ENCODE peak calls at places on chromosomes 7 and 10, in five cellular contexts. One of them, this sample, is unnamed.

GRCh38 chr7:45155357-45155900 is 2.2 kb upstream of the RAMP3 start:
- DNase-seq in GM12878: no peak
- DNase-seq in HepG2: no peak
- DNase-seq in HCT116: no peak
- DNase-seq in K562: no peak
- DNase-seq in this sample: no peak

GRCh38 chr10:46198516-46198915 is 88.3 kb upstream of the ANTXRL start:
- DNase-seq in GM12878: no peak
- DNase-seq in HepG2: no peak
- DNase-seq in HCT116: no peak
- DNase-seq in K562: no peak
- DNase-seq in this sample: no peak

GRCh38 chr7:16078076-16078952 is 343.0 kb downstream of the CRPPA start:
- DNase-seq in GM12878: no peak
- DNase-seq in HepG2: peak
- DNase-seq in HCT116: peak
- DNase-seq in K562: peak
- DNase-seq in this sample: peak

GRCh38 chr10:132248455-132249231 is 59.1 kb downstream of the STK32C start:
- DNase-seq in GM12878: no peak
- DNase-seq in HepG2: no peak
- DNase-seq in HCT116: peak
- DNase-seq in K562: peak
- DNase-seq in this sample: peak

GRCh38 chr10:123896217-123896927 is 4.8 kb upstream of the CPXM2 start:
- DNase-seq in GM12878: no peak
- DNase-seq in HepG2: no peak
- DNase-seq in HCT116: no peak
- DNase-seq in K562: no peak
- DNase-seq in this sample: no peak

GRCh38 chr7:1703475-1704325 is 33.6 kb downstream of the ELFN1 start:
- DNase-seq in GM12878: no peak
- DNase-seq in HepG2: no peak
- DNase-seq in HCT116: no peak
- DNase-seq in K562: no peak
- DNase-seq in this sample: no peak

GRCh38 chr7:158805937-158806336 is 23.4 kb downstream of the ESYT2 start:
- DNase-seq in GM12878: no peak
- DNase-seq in HepG2: no peak
- DNase-seq in HCT116: no peak
- DNase-seq in K562: no peak
- DNase-seq in this sample: no peak

GRCh38 chr10:8369666-8370065 is 315.2 kb downstream of the GATA3 start:
- DNase-seq in GM12878: peak
- DNase-seq in HepG2: no peak
- DNase-seq in HCT116: no peak
- DNase-seq in K562: no peak
- DNase-seq in this sample: no peak

GRCh38 chr7:44275829-44276570 is 49.4 kb downstream of the CAMK2B start:
- DNase-seq in GM12878: no peak
- DNase-seq in HepG2: no peak
- DNase-seq in HCT116: no peak
- DNase-seq in K562: peak
- DNase-seq in this sample: no peak

GRCh38 chr10:83701799-83702198 is 437.5 kb upstream of the GHITM start:
- DNase-seq in GM12878: no peak
- DNase-seq in HepG2: no peak
- DNase-seq in HCT116: no peak
- DNase-seq in K562: no peak
- DNase-seq in this sample: no peak
- TF ChIP-seq JUND in GM12878: no peak
- TF ChIP-seq JUND in HepG2: no peak
- TF ChIP-seq JUND in HCT116: no peak
- TF ChIP-seq JUND in K562: no peak
- TF ChIP-seq JUND in this sample: no peak

GRCh38 chr10:51206471-51206870 is 132.2 kb downstream of the PRKG1 start:
- DNase-seq in GM12878: no peak
- DNase-seq in HepG2: no peak
- DNase-seq in HCT116: no peak
- DNase-seq in K562: no peak
- DNase-seq in this sample: no peak
- TF ChIP-seq JUND in GM12878: no peak
- TF ChIP-seq JUND in HepG2: no peak
- TF ChIP-seq JUND in HCT116: no peak
- TF ChIP-seq JUND in K562: no peak
- TF ChIP-seq JUND in this sample: no peak

DNA sequence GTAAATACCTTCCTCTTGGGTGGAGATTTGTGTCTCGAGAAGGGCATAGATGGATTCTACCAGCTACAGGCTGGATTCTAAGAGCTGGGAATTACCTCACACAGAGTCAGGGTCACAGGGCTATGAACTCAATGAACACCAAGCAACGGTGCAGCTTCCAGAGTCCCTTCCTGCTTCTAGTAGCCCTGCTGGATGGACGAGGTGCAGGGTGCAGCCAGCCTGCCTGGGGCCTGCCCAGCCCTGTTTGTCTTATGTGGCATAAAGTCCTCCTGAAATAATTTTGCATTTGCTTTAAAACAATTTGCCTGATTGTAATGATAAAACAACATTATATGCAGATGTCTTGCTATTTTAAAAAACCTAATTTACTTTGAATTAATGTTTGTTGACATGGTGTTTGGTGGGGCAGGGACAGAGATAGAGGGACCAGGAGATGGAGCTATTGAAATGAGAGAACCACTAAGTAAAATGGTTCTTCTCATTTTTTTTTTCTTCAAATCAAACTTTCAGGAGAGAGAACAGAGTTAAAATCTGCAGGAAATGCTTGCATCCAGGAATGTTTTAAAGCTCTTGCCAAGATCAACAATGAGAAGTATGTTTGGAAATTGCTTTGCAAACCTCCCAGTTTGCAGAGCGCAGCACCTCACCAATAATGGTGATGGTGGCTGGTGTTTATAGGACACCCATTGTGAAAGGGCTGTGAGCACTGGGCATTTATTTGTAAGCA is 305.4 kb upstream of the PODXL start:
- DNase-seq in GM12878: no peak
- DNase-seq in HepG2: no peak
- DNase-seq in HCT116: no peak
- DNase-seq in K562: no peak
- DNase-seq in this sample: no peak
- TF ChIP-seq JUND in GM12878: no peak
- TF ChIP-seq JUND in HepG2: no peak
- TF ChIP-seq JUND in HCT116: no peak
- TF ChIP-seq JUND in K562: no peak
- TF ChIP-seq JUND in this sample: no peak

DNA sequence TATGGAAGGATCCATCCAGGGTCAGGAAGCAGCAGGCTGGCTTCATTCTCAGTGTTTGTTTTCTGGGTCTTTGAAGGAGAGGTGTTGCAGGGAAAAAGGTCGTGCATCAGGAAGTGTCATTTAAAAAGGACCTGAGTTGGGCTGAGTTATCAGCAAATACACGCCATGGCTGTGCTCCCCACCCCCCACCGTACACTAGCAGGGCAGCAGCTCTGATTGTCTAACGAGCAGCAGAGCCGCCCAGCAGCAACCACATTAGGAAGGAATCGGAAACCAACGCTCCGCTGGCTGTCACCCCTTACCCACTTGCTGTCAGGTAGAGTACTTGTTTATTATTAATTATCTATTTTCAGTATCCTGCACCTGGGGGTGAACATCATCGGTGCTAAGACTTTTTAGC is 63.1 kb upstream of the STEAP1B start:
- DNase-seq in GM12878: no peak
- DNase-seq in HepG2: no peak
- DNase-seq in HCT116: no peak
- DNase-seq in K562: peak
- DNase-seq in this sample: no peak
- TF ChIP-seq JUND in GM12878: no peak
- TF ChIP-seq JUND in HepG2: no peak
- TF ChIP-seq JUND in HCT116: no peak
- TF ChIP-seq JUND in K562: peak
- TF ChIP-seq JUND in this sample: no peak

GRCh38 chr10:35588836-35589235 is 16.3 kb upstream of the GJD4 start:
- DNase-seq in GM12878: no peak
- DNase-seq in HepG2: no peak
- DNase-seq in HCT116: no peak
- DNase-seq in K562: no peak
- DNase-seq in this sample: no peak
- TF ChIP-seq JUND in GM12878: no peak
- TF ChIP-seq JUND in HepG2: no peak
- TF ChIP-seq JUND in HCT116: no peak
- TF ChIP-seq JUND in K562: no peak
- TF ChIP-seq JUND in this sample: no peak

DNA sequence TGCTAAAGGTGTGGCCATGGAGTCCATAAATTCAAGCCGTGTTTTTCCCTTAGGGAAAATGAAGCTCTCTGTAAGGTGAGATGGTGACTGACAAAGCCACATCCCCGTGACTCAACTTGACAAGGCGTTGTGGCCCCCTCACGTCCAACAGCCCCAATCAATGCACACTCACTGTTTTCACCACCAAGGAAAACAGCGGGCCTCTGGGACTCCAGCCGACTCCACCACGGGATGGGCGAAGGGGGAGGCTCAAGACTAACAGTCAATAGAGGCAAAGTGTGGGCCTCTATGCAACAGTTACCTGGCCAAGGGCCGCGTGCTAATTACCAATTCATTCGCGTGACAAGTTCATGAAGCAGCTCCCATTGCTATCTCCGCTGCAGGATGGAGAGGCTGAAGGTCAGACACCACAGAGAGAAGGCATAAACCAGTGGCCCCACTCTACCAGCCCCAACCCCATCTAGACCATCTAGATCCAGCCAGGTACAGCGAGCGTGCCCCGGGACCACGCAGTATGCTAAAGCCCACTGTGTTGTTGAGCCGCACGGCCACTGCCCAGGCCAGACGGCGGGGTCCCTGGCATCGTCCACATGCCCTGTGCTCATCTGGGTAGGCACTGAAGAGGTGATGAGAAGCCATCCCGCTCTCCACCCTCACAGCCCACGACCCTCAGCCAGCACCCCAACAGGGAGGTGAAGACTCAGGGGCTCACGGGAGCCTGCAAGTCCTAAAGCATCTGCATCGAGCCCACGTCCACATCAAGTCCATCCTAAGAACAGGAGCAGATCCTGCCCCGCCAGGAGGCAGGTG is 76.1 kb downstream of the PROSER2 start:
- DNase-seq in GM12878: no peak
- DNase-seq in HepG2: no peak
- DNase-seq in HCT116: no peak
- DNase-seq in K562: no peak
- DNase-seq in this sample: no peak
- TF ChIP-seq JUND in GM12878: no peak
- TF ChIP-seq JUND in HepG2: no peak
- TF ChIP-seq JUND in HCT116: no peak
- TF ChIP-seq JUND in K562: no peak
- TF ChIP-seq JUND in this sample: no peak

This sample was measured in T47D.